ENCODE peak calls at places on chromosome 5, in four cellular contexts. L is ovary, B is heart left ventricle, W is tibial nerve. N is an unnamed sample.

GRCh38 chr5:10565785-10566506 is 2.1 kb downstream of the ANKRD33B start:
- DNase-seq in L (no peak), B (no peak), W (no peak), N (no peak)

GRCh38 chr5:103177543-103177942 is 57.4 kb downstream of the PPIP5K2 start:
- DNase-seq in L (no peak), B (no peak), W (no peak), N (no peak)

GRCh38 chr5:170184007-170184687 is 48.6 kb upstream of the C5orf58 start:
- DNase-seq in L (peak), B (peak), W (peak), N (peak)

GRCh38 chr5:126373621-126374416 is 49.4 kb upstream of the GRAMD2B start:
- DNase-seq in L (no peak), B (no peak), W (no peak), N (no peak)

GRCh38 chr5:148408092-148408491 is 24.3 kb downstream of the FBXO38 start:
- DNase-seq in L (no peak), B (no peak), W (no peak), N (no peak)

GRCh38 chr5:132425009-132425937 is 55.8 kb downstream of the SLC22A5 start:
- DNase-seq in L (no peak), B (no peak), W (no peak), N (no peak)

GRCh38 chr5:108989761-108990392 is 242.2 kb downstream of the FER start:
- DNase-seq in L (no peak), B (no peak), W (no peak), N (no peak)

GRCh38 chr5:33588654-33589372 is 148.0 kb downstream of the TARS1 start:
- DNase-seq in L (no peak), B (no peak), W (no peak), N (peak)

GRCh38 chr5:142827934-142828576 is 57.9 kb downstream of the ARHGAP26 start:
- DNase-seq in L (no peak), B (no peak), W (no peak), N (no peak)

GRCh38 chr5:139903805-139904565 is 108.4 kb downstream of the PSD2 start:
- DNase-seq in L (peak), B (no peak), W (no peak), N (peak)

GRCh38 chr5:171261361-171261760 is 47.7 kb upstream of the TLX3 start:
- DNase-seq in L (no peak), B (no peak), W (no peak), N (no peak)

GRCh38 chr5:78523314-78524193 is 125.0 kb downstream of the LHFPL2 start:
- DNase-seq in L (no peak), B (no peak), W (no peak), N (no peak)

GRCh38 chr5:69525490-69525889 is 32.9 kb downstream of the OCLN start:
- DNase-seq in L (no peak), B (no peak), W (no peak), N (no peak)

GRCh38 chr5:152113401-152113800 is 188.8 kb upstream of the GLRA1 start:
- DNase-seq in L (no peak), B (no peak), W (no peak), N (no peak)

GRCh38 chr5:176734756-176735342 is 75.5 kb upstream of the UNC5A start:
- DNase-seq in L (no peak), B (no peak), W (no peak), N (peak)

GRCh38 chr5:141412853-141413539 is at the start of gene PCDHGA10:
- DNase-seq in L (peak), B (peak), W (no peak), N (peak)

GRCh38 chr5:176446884-176447537 is 1.2 kb upstream of the FAF2 start:
- DNase-seq in L (peak), B (no peak), W (no peak), N (peak)

GRCh38 chr5:141822134-141822533 is 56.1 kb downstream of the PCDH1 start:
- DNase-seq in L (no peak), B (peak), W (no peak), N (no peak)

GRCh38 chr5:112738180-112738560 is 485 bp downstream of the APC start:
- DNase-seq in L (no peak), B (no peak), W (no peak), N (no peak)

GRCh38 chr5:110478899-110479298 is 247.6 kb downstream of the TMEM232 start:
- DNase-seq in L (no peak), B (no peak), W (no peak), N (no peak)

GRCh38 chr5:134813827-134814226 is 31.9 kb upstream of the C5orf24 start:
- DNase-seq in L (no peak), B (no peak), W (no peak), N (no peak)

GRCh38 chr5:25754895-25755294 is 1110.1 kb upstream of the CDH10 start:
- DNase-seq in L (no peak), B (no peak), W (no peak), N (no peak)

GRCh38 chr5:142065273-142065672 is 43.3 kb upstream of the NDFIP1 start:
- DNase-seq in L (no peak), B (peak), W (no peak), N (peak)

GRCh38 chr5:162858770-162859169 is 578.6 kb upstream of the CCNG1 start:
- DNase-seq in L (no peak), B (no peak), W (no peak), N (no peak)

GRCh38 chr5:120769291-120769872 is 305.3 kb downstream of the PRR16 start:
- DNase-seq in L (no peak), B (no peak), W (no peak), N (no peak)

GRCh38 chr5:153960269-153961215 is 78.2 kb downstream of the FAM114A2 start:
- DNase-seq in L (no peak), B (no peak), W (no peak), N (no peak)

GRCh38 chr5:170169996-170170395 is 62.8 kb upstream of the C5orf58 start:
- DNase-seq in L (no peak), B (no peak), W (no peak), N (no peak)

GRCh38 chr5:59813761-59814562 is 79.6 kb downstream of the PDE4D start:
- DNase-seq in L (no peak), B (no peak), W (no peak), N (peak)

GRCh38 chr5:148388692-148389091 is 4.9 kb downstream of the FBXO38 start:
- DNase-seq in L (no peak), B (no peak), W (no peak), N (no peak)

GRCh38 chr5:62312674-62313073 is 6.7 kb downstream of the KIF2A start:
- DNase-seq in L (no peak), B (no peak), W (no peak), N (no peak)

GRCh38 chr5:178940569-178941360 is at the start of gene ZNF454:
- DNase-seq in L (peak), B (peak), W (peak), N (peak)

GRCh38 chr5:94849821-94850736 is 231.6 kb downstream of the SLF1 start:
- DNase-seq in L (no peak), B (no peak), W (no peak), N (no peak)

GRCh38 chr5:108983456-108984092 is 235.9 kb downstream of the FER start:
- DNase-seq in L (no peak), B (no peak), W (no peak), N (no peak)

GRCh38 chr5:55864606-55865541 is 13.7 kb downstream of the IL31RA start:
- DNase-seq in L (no peak), B (no peak), W (no peak), N (no peak)

GRCh38 chr5:124738751-124739559 is 7.5 kb downstream of the ZNF608 start:
- DNase-seq in L (no peak), B (no peak), W (no peak), N (no peak)
- H3K4me3 ChIP-seq in L (no peak), B (no peak), W (no peak), N (no peak)

GRCh38 chr5:6452622-6453504 is 4.2 kb downstream of the UBE2QL1 start:
- DNase-seq in L (no peak), B (peak), W (no peak), N (peak)
- TF ChIP-seq POLR2A in L (no peak), B (no peak), W (no peak), N (no peak)

GRCh38 chr5:115962239-115962564 is at the start of gene LVRN:
- DNase-seq in L (peak), B (no peak), W (no peak), N (no peak)

GRCh38 chr5:115961413-115962238 is 649 bp upstream of the LVRN start:
- DNase-seq in L (no peak), B (no peak), W (no peak), N (no peak)

GRCh38 chr5:115956957-115957356 is 5.3 kb upstream of the LVRN start:
- DNase-seq in L (no peak), B (no peak), W (no peak), N (no peak)

GRCh38 chr5:115963566-115963965 is 1.3 kb downstream of the LVRN start:
- DNase-seq in L (no peak), B (no peak), W (no peak), N (peak)

DNA sequence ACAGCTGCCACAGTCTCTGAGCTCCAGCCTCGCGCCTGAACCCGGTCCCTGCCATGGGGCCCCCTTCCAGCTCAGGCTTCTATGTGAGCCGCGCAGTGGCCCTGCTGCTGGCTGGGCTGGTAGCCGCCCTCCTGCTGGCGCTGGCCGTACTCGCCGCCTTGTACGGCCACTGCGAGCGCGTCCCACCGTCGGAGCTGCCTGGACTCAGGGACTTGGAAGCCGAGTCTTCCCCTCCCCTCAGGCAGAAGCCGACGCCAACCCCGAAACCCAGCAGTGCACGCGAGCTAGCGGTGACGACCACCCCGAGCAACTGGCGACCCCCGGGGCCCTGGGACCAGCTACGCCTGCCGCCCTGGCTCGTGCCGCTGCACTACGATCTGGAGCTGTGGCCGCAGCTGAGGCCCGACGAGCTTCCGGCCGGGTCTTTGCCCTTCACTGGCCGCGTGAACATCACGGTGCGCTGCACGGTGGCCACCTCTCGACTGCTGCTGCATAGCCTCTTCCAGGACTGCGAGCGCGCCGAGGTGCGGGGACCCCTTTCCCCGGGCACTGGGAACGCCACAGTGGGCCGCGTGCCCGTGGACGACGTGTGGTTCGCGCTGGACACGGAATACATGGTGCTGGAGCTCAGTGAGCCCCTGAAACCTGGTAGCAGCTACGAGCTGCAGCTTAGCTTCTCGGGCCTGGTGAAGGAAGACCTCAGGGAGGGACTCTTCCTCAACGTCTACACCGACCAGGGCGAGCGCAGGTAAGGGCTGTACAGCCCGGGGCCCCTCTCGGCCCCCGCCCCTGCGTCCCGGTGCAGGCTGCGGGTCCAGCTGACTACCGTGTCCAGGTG is 509 bp downstream of the LVRN start:
- DNase-seq in L (peak), B (no peak), W (no peak), N (peak)
- H3K4me3 ChIP-seq in L (peak), B (peak), W (peak), N (peak)

DNA sequence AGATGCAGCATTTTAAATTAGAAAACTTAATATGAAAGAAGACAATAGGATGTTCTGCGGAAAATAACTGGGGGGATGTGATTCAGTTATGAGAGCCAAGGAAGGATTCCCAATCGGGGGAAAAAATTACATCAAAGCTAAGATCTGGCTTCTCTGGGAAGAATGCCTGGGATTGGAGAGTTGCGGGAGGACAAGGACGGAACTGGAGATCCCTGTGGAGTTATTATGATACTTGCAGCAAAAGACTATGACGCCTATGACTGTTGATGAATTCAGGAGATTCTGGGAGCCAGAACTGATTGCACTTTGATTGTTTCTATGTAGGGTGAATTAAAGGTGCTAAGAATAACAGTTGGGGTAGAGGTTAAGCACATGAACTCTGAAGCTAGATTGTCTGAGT is 24.6 kb downstream of the MTX3 start:
- DNase-seq in L (no peak), B (no peak), W (no peak), N (no peak)
- TF ChIP-seq POLR2A in L (no peak), B (no peak), W (no peak), N (no peak)

DNA sequence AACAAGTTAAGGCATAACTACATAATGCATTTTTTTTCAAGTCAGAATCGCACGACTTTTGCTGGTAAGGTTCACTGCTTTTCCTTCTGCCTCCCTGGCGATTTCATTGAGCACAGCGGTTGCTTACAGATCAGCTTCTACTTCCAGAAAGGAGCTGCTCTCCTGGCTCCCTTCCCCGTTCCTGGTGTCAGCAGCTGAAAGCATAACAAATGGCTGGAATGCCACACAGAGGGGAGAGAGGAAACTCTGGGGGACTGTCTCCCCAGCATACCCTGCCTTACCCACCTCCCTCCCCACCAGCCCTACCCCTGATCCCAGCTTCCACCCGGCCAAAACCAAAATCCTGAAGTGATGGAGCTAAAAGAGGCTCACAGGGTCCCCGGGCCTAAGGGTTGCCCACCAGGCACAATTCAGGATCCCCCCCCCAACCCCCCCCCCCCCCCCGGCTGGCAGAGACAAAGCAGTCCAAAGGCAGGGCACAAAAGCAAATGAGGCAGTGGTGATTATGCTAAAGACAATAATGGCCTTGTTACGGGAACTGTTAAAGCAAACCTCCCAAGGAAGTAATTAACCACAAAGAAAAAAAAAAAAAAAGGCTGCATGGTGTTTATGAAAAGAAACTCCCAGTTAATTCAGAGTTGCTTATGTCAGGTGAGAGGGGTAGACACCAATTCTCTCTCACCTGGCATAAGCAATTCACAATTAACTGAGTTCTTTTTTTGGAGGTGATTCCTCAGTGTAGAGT is 126.1 kb upstream of the WWC1 start:
- DNase-seq in L (no peak), B (no peak), W (no peak), N (no peak)
- H3K4me3 ChIP-seq in L (no peak), B (no peak), W (no peak), N (no peak)

GRCh38 chr5:172764861-172765765 is 5.9 kb downstream of the DUSP1 start:
- DNase-seq in L (peak), B (peak), W (peak), N (peak)
- TF ChIP-seq POLR2A in L (no peak), B (peak), W (peak), N (no peak)

DNA sequence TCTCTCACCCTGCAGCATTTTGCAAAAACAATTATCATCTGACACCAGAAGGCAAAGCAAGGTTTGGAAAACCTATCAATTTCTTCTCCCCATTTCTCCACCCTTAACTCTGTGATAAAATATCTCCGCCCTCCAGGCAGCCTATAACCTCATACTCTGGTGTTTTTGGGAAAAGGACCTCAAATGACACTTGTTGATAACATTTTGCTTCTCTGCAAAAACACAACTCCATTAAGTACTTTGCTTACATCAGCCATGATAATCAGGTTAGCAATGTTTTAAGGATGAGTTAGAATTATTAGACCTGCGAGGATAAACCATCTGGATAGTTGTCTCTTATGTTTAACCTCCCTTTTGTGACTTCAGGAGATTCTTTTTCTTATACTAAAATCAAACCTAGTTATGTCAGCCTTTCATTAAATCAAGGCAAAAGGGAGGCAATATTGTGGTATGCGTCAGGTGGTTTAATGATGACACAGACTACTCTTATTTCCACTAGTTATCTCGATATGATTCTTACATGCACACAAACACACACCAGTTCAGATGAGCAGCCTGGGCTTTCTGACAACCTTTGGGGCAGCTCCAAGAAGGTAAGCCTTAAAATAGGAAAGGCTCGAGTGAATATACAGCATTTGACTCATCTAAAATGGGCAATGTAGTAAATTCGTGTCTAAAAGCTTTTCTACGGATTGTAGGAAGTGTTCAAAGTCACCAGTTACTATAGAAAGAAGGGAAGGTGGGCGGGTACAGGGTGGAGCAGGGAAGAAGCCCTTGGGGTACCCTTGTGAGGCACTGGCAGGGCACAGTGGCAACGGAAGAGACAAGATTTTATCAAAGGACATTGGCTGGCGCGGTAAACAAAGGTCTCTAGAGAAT is 2.1 kb downstream of the ANKH start:
- DNase-seq in L (no peak), B (peak), W (no peak), N (no peak)
- H3K4me3 ChIP-seq in L (peak), B (peak), W (peak), N (peak)